ENCODE peak calls at places on chromosomes 6 and 20, in nine cellular contexts. One of them, this sample, is unnamed.

GRCh38 chr6:160221423-160221822 is 37.2 kb downstream of the SLC22A2 start:
- DNase-seq in lower lobe of right lung: no peak
- DNase-seq in cardiac fibroblast: peak; percentile 74
- DNase-seq in GM23338: peak; percentile 75
- DNase-seq in H9: no peak
- DNase-seq in Peyer's patch: no peak
- DNase-seq in psoas muscle: no peak
- DNase-seq in cardiac muscle cell: peak; percentile 72
- DNase-seq in left ventricle myocardium inferior: no peak
- DNase-seq in this sample: no peak

GRCh38 chr20:59720013-59720412 is 115.7 kb downstream of the PHACTR3 start:
- DNase-seq in lower lobe of right lung: no peak
- DNase-seq in cardiac fibroblast: no peak
- DNase-seq in GM23338: no peak
- DNase-seq in H9: no peak
- DNase-seq in Peyer's patch: no peak
- DNase-seq in psoas muscle: no peak
- DNase-seq in cardiac muscle cell: no peak
- DNase-seq in left ventricle myocardium inferior: no peak
- DNase-seq in this sample: no peak

GRCh38 chr20:3010985-3011723 is 32.3 kb upstream of the GNRH2 start:
- DNase-seq in lower lobe of right lung: no peak
- DNase-seq in cardiac fibroblast: peak; percentile 10
- DNase-seq in GM23338: no peak
- DNase-seq in H9: no peak
- DNase-seq in Peyer's patch: no peak
- DNase-seq in psoas muscle: no peak
- DNase-seq in cardiac muscle cell: peak; percentile 19
- DNase-seq in left ventricle myocardium inferior: no peak
- DNase-seq in this sample: no peak

GRCh38 chr6:53647437-53648094 is 18.0 kb downstream of the KLHL31 start:
- DNase-seq in lower lobe of right lung: no peak
- DNase-seq in cardiac fibroblast: no peak
- DNase-seq in GM23338: no peak
- DNase-seq in H9: no peak
- DNase-seq in Peyer's patch: no peak
- DNase-seq in psoas muscle: no peak
- DNase-seq in cardiac muscle cell: no peak
- DNase-seq in left ventricle myocardium inferior: no peak
- DNase-seq in this sample: peak; percentile 24

GRCh38 chr20:36267605-36268500 is 31.6 kb downstream of the AAR2 start:
- DNase-seq in lower lobe of right lung: no peak
- DNase-seq in cardiac fibroblast: no peak
- DNase-seq in GM23338: no peak
- DNase-seq in H9: no peak
- DNase-seq in Peyer's patch: no peak
- DNase-seq in psoas muscle: peak; percentile 11
- DNase-seq in cardiac muscle cell: no peak
- DNase-seq in left ventricle myocardium inferior: no peak
- DNase-seq in this sample: no peak

GRCh38 chr6:141029908-141030307 is 1102.8 kb upstream of the GJE1 start:
- DNase-seq in lower lobe of right lung: no peak
- DNase-seq in cardiac fibroblast: no peak
- DNase-seq in GM23338: no peak
- DNase-seq in H9: no peak
- DNase-seq in Peyer's patch: no peak
- DNase-seq in psoas muscle: no peak
- DNase-seq in cardiac muscle cell: no peak
- DNase-seq in left ventricle myocardium inferior: no peak
- DNase-seq in this sample: no peak

GRCh38 chr6:112466378-112467151 is 119.4 kb downstream of the RFPL4B start:
- DNase-seq in lower lobe of right lung: no peak
- DNase-seq in cardiac fibroblast: peak; percentile 38
- DNase-seq in GM23338: no peak
- DNase-seq in H9: no peak
- DNase-seq in Peyer's patch: no peak
- DNase-seq in psoas muscle: no peak
- DNase-seq in cardiac muscle cell: peak; percentile 49
- DNase-seq in left ventricle myocardium inferior: no peak
- DNase-seq in this sample: no peak

GRCh38 chr6:109446072-109446471 is 5.5 kb downstream of the SMPD2 start:
- DNase-seq in lower lobe of right lung: no peak
- DNase-seq in cardiac fibroblast: no peak
- DNase-seq in GM23338: no peak
- DNase-seq in H9: no peak
- DNase-seq in Peyer's patch: peak; percentile 66
- DNase-seq in psoas muscle: no peak
- DNase-seq in cardiac muscle cell: no peak
- DNase-seq in left ventricle myocardium inferior: no peak
- DNase-seq in this sample: no peak

GRCh38 chr6:112881027-112881426 is 533.9 kb downstream of the RFPL4B start:
- DNase-seq in lower lobe of right lung: no peak
- DNase-seq in cardiac fibroblast: peak; percentile 33
- DNase-seq in GM23338: no peak
- DNase-seq in H9: no peak
- DNase-seq in Peyer's patch: no peak
- DNase-seq in psoas muscle: no peak
- DNase-seq in cardiac muscle cell: peak; percentile 50
- DNase-seq in left ventricle myocardium inferior: no peak
- DNase-seq in this sample: no peak

GRCh38 chr6:12614468-12614867 is 102.1 kb upstream of the PHACTR1 start:
- DNase-seq in lower lobe of right lung: no peak
- DNase-seq in cardiac fibroblast: peak; percentile 36
- DNase-seq in GM23338: no peak
- DNase-seq in H9: no peak
- DNase-seq in Peyer's patch: no peak
- DNase-seq in psoas muscle: no peak
- DNase-seq in cardiac muscle cell: peak; percentile 43
- DNase-seq in left ventricle myocardium inferior: no peak
- DNase-seq in this sample: no peak
- TF ChIP-seq CTCF in lower lobe of right lung: no peak
- TF ChIP-seq CTCF in cardiac fibroblast: no peak
- TF ChIP-seq CTCF in GM23338: no peak
- TF ChIP-seq CTCF in H9: no peak
- TF ChIP-seq CTCF in Peyer's patch: no peak
- TF ChIP-seq CTCF in psoas muscle: no peak
- TF ChIP-seq CTCF in cardiac muscle cell: no peak
- TF ChIP-seq CTCF in left ventricle myocardium inferior: no peak
- TF ChIP-seq CTCF in this sample: no peak

GRCh38 chr6:128808856-128809255 is 74.1 kb upstream of the LAMA2 start:
- DNase-seq in lower lobe of right lung: no peak
- DNase-seq in cardiac fibroblast: no peak
- DNase-seq in GM23338: no peak
- DNase-seq in H9: no peak
- DNase-seq in Peyer's patch: no peak
- DNase-seq in psoas muscle: no peak
- DNase-seq in cardiac muscle cell: no peak
- DNase-seq in left ventricle myocardium inferior: no peak
- DNase-seq in this sample: no peak

GRCh38 chr6:128806274-128806673 is 76.7 kb upstream of the LAMA2 start:
- DNase-seq in lower lobe of right lung: no peak
- DNase-seq in cardiac fibroblast: peak; percentile 62
- DNase-seq in GM23338: no peak
- DNase-seq in H9: no peak
- DNase-seq in Peyer's patch: no peak
- DNase-seq in psoas muscle: no peak
- DNase-seq in cardiac muscle cell: peak; percentile 66
- DNase-seq in left ventricle myocardium inferior: no peak
- DNase-seq in this sample: no peak

GRCh38 chr6:128803911-128804310 is 79.0 kb upstream of the LAMA2 start:
- DNase-seq in lower lobe of right lung: no peak
- DNase-seq in cardiac fibroblast: peak; percentile 83
- DNase-seq in GM23338: no peak
- DNase-seq in H9: no peak
- DNase-seq in Peyer's patch: no peak
- DNase-seq in psoas muscle: no peak
- DNase-seq in cardiac muscle cell: peak; percentile 72
- DNase-seq in left ventricle myocardium inferior: no peak
- DNase-seq in this sample: no peak

GRCh38 chr6:128801621-128802020 is 81.3 kb upstream of the LAMA2 start:
- DNase-seq in lower lobe of right lung: no peak
- DNase-seq in cardiac fibroblast: no peak
- DNase-seq in GM23338: no peak
- DNase-seq in H9: no peak
- DNase-seq in Peyer's patch: no peak
- DNase-seq in psoas muscle: no peak
- DNase-seq in cardiac muscle cell: no peak
- DNase-seq in left ventricle myocardium inferior: no peak
- DNase-seq in this sample: no peak

DNA sequence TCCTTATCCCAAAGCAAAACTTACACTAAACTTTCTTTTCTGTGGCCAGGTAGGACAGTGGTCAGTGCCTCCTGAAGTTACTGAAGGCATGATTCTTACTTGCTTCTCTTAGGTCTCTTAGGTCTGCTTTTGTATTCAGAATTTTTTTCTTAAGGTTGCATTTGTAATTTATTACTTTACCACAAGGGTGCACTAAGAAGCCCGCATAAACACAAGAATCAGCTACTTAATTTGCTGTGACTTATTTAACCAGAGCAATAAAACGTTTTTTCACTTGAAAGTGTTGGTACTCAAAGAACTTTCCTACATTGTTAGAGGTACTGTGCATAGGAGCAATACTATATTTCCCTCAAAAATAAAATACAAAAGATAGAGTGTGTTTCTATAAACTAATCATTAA is 75.4 kb upstream of the LAMA2 start:
- DNase-seq in lower lobe of right lung: no peak
- DNase-seq in cardiac fibroblast: peak; percentile 79
- DNase-seq in GM23338: peak; percentile 61
- DNase-seq in H9: no peak
- DNase-seq in Peyer's patch: no peak
- DNase-seq in psoas muscle: no peak
- DNase-seq in cardiac muscle cell: peak; percentile 74
- DNase-seq in left ventricle myocardium inferior: no peak
- DNase-seq in this sample: no peak
- TF ChIP-seq CTCF in lower lobe of right lung: peak; percentile 29
- TF ChIP-seq CTCF in cardiac fibroblast: peak; percentile 54
- TF ChIP-seq CTCF in GM23338: peak; percentile 61
- TF ChIP-seq CTCF in H9: peak; percentile 61
- TF ChIP-seq CTCF in Peyer's patch: peak; percentile 25
- TF ChIP-seq CTCF in psoas muscle: peak; percentile 39
- TF ChIP-seq CTCF in cardiac muscle cell: peak; percentile 61
- TF ChIP-seq CTCF in left ventricle myocardium inferior: peak; percentile 62
- TF ChIP-seq CTCF in this sample: no peak

GRCh38 chr6:110731898-110732297 is 83.4 kb downstream of the CDK19 start:
- DNase-seq in lower lobe of right lung: no peak
- DNase-seq in cardiac fibroblast: no peak
- DNase-seq in GM23338: peak; percentile 40
- DNase-seq in H9: no peak
- DNase-seq in Peyer's patch: no peak
- DNase-seq in psoas muscle: no peak
- DNase-seq in cardiac muscle cell: no peak
- DNase-seq in left ventricle myocardium inferior: no peak
- DNase-seq in this sample: no peak
- TF ChIP-seq CTCF in lower lobe of right lung: no peak
- TF ChIP-seq CTCF in cardiac fibroblast: no peak
- TF ChIP-seq CTCF in GM23338: peak; percentile 22
- TF ChIP-seq CTCF in H9: no peak
- TF ChIP-seq CTCF in Peyer's patch: no peak
- TF ChIP-seq CTCF in psoas muscle: no peak
- TF ChIP-seq CTCF in cardiac muscle cell: no peak
- TF ChIP-seq CTCF in left ventricle myocardium inferior: no peak
- TF ChIP-seq CTCF in this sample: no peak

GRCh38 chr6:69871107-69871506 is 4.8 kb downstream of the COL19A1 start:
- DNase-seq in lower lobe of right lung: no peak
- DNase-seq in cardiac fibroblast: no peak
- DNase-seq in GM23338: no peak
- DNase-seq in H9: no peak
- DNase-seq in Peyer's patch: no peak
- DNase-seq in psoas muscle: no peak
- DNase-seq in cardiac muscle cell: no peak
- DNase-seq in left ventricle myocardium inferior: no peak
- DNase-seq in this sample: no peak

GRCh38 chr6:69868961-69869360 is 2.6 kb downstream of the COL19A1 start:
- DNase-seq in lower lobe of right lung: no peak
- DNase-seq in cardiac fibroblast: no peak
- DNase-seq in GM23338: no peak
- DNase-seq in H9: no peak
- DNase-seq in Peyer's patch: no peak
- DNase-seq in psoas muscle: no peak
- DNase-seq in cardiac muscle cell: no peak
- DNase-seq in left ventricle myocardium inferior: no peak
- DNase-seq in this sample: no peak

GRCh38 chr6:69866351-69867074 is at the start of gene COL19A1:
- DNase-seq in lower lobe of right lung: peak; percentile 41
- DNase-seq in cardiac fibroblast: peak; percentile 2
- DNase-seq in GM23338: peak; percentile 59
- DNase-seq in H9: peak; percentile 56
- DNase-seq in Peyer's patch: peak; percentile 50
- DNase-seq in psoas muscle: no peak
- DNase-seq in cardiac muscle cell: no peak
- DNase-seq in left ventricle myocardium inferior: peak; percentile 22
- DNase-seq in this sample: peak; percentile 15

GRCh38 chr6:69867075-69867911 is 937 bp downstream of the COL19A1 start:
- DNase-seq in lower lobe of right lung: peak; percentile 72
- DNase-seq in cardiac fibroblast: peak; percentile 32
- DNase-seq in GM23338: peak; percentile 83
- DNase-seq in H9: peak; percentile 62
- DNase-seq in Peyer's patch: peak; percentile 61
- DNase-seq in psoas muscle: peak; percentile 78
- DNase-seq in cardiac muscle cell: peak; percentile 39
- DNase-seq in left ventricle myocardium inferior: peak; percentile 61
- DNase-seq in this sample: peak; percentile 36

DNA sequence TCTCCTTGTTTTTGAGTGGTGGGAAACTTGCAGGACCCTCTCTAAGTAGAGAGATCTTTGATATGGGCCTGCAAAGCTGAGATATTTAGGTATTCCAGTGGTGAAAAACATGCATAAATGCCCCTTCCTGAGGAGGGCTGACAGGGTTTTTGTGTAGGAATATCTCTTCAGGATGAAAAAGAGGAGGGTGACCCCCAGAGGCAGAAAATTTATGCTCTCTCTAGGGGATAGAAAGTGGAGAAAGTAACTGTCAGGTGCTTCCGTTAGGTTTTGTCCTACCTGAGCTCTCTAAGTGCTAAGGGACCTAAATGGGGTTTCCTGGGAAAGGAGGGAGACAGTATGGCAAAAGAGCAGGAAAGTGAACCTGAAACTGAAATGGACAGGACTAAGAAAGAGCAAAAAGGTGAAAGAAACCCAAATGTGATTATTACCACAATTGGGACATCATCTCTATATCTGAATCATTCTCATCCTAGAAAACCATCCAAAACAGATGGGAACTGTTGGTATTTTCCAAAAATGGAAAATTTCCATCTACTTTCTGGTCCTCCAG is 2.0 kb downstream of the COL19A1 start:
- DNase-seq in lower lobe of right lung: no peak
- DNase-seq in cardiac fibroblast: no peak
- DNase-seq in GM23338: peak; percentile 17
- DNase-seq in H9: no peak
- DNase-seq in Peyer's patch: no peak
- DNase-seq in psoas muscle: no peak
- DNase-seq in cardiac muscle cell: no peak
- DNase-seq in left ventricle myocardium inferior: no peak
- DNase-seq in this sample: no peak
- TF ChIP-seq CTCF in lower lobe of right lung: no peak
- TF ChIP-seq CTCF in cardiac fibroblast: no peak
- TF ChIP-seq CTCF in GM23338: peak; percentile 37
- TF ChIP-seq CTCF in H9: no peak
- TF ChIP-seq CTCF in Peyer's patch: no peak
- TF ChIP-seq CTCF in psoas muscle: no peak
- TF ChIP-seq CTCF in cardiac muscle cell: no peak
- TF ChIP-seq CTCF in left ventricle myocardium inferior: no peak
- TF ChIP-seq CTCF in this sample: no peak